ENCODE peak calls at places on chromosomes 4 and X, in seven cellular contexts. A, R, H, G, J, N and S are unnamed samples.

GRCh38 chrX:31969714-31970113 is 897.9 kb upstream of the FTHL17 start:
- DNase-seq in G (no peak), H (no peak), R (no peak), A (no peak), N (no peak), J (no peak), S (no peak)

GRCh38 chrX:1307626-1308340 is 28.8 kb upstream of the IL3RA start:
- DNase-seq in H (no peak), R (no peak), J (no peak), N (no peak), G (no peak), A (no peak), S (no peak)

GRCh38 chr4:155617312-155617711 is 49.3 kb upstream of the GUCY1A1 start:
- DNase-seq in N (no peak), R (no peak), J (no peak), A (peak), H (no peak), G (no peak), S (peak)

GRCh38 chrX:103918050-103918449 is 44.4 kb upstream of the TMSB15B start:
- DNase-seq in G (peak), J (peak), R (peak), N (peak), A (peak), H (peak), S (peak)

GRCh38 chr4:83128235-83128929 is 13.9 kb upstream of the PLAC8 start:
- DNase-seq in J (no peak), N (peak), A (peak), H (no peak), R (peak), G (peak), S (peak)

GRCh38 chrX:120575379-120576114 is 14.8 kb upstream of the CUL4B start:
- DNase-seq in A (no peak), G (no peak), H (peak), J (no peak), N (no peak), R (no peak), S (no peak)

GRCh38 chr4:17082186-17082585 is 183.7 kb upstream of the LDB2 start:
- DNase-seq in A (no peak), N (no peak), G (peak), R (no peak), H (no peak), J (no peak), S (no peak)

GRCh38 chr4:103405415-103405814 is 207.3 kb upstream of the CENPE start:
- DNase-seq in N (no peak), A (no peak), J (no peak), R (no peak), G (no peak), H (no peak), S (no peak)

GRCh38 chrX:131588995-131589394 is 45.1 kb downstream of the OR13H1 start:
- DNase-seq in A (no peak), N (no peak), G (peak), J (no peak), H (no peak), R (peak), S (peak)

GRCh38 chrX:128020701-128021100 is 31.5 kb downstream of the ACTRT1 start:
- DNase-seq in N (peak), H (no peak), R (no peak), A (peak), J (no peak), G (peak), S (no peak)

GRCh38 chr4:69377562-69377961 is 97.3 kb downstream of the UGT2B28 start:
- DNase-seq in R (no peak), G (no peak), A (no peak), N (no peak), J (no peak), H (no peak), S (no peak)